ENCODE peak calls at places on chromosome 10, in five cellular contexts. U, Y, V, H and L are unnamed samples.

GRCh38 chr10:51733061-51733460 is 33.7 kb upstream of the CSTF2T start:
- DNase-seq in U (no peak), Y (no peak), V (no peak), H (no peak), L (no peak)

GRCh38 chr10:49264177-49264677 is 34.7 kb upstream of the C10orf71 start:
- DNase-seq in U (no peak), Y (no peak), V (no peak), H (no peak), L (no peak)

GRCh38 chr10:38600146-38600545 is 506.0 kb downstream of the ZNF37A start:
- DNase-seq in U (no peak), Y (no peak), V (no peak), H (no peak), L (no peak)

GRCh38 chr10:48792687-48793096 is 108.0 kb downstream of the WDFY4 start:
- DNase-seq in U (peak), Y (no peak), V (no peak), H (no peak), L (peak)

GRCh38 chr10:78028438-78029293 is 649 bp downstream of the POLR3A start:
- DNase-seq in U (no peak), Y (peak), V (no peak), H (no peak), L (peak)

GRCh38 chr10:3681642-3682554 is 103.1 kb downstream of the KLF6 start:
- DNase-seq in U (no peak), Y (no peak), V (no peak), H (no peak), L (no peak)

GRCh38 chr10:35172574-35172973 is 45.9 kb downstream of the CREM start:
- DNase-seq in U (no peak), Y (no peak), V (no peak), H (no peak), L (no peak)

GRCh38 chr10:49621561-49621960 is 7.7 kb downstream of the CHAT start:
- DNase-seq in U (no peak), Y (no peak), V (no peak), H (no peak), L (no peak)

GRCh38 chr10:11677480-11677879 is 64.7 kb upstream of the ECHDC3 start:
- DNase-seq in U (no peak), Y (no peak), V (no peak), H (no peak), L (no peak)

GRCh38 chr10:35089641-35090161 is 440 bp downstream of the CUL2 start:
- DNase-seq in U (no peak), Y (peak), V (no peak), H (no peak), L (peak)